ENCODE peak calls at places on chromosomes 1 and 21, in six cellular contexts. Z is SHP77 treated with DMSO at 0.1 percent for 48 hours, T is epithelial cell of esophagus, S is adipocyte, R is HT-29, X is thoracic aorta. H is an unnamed sample.

GRCh38 chr1:3086272-3086671 is 17.3 kb downstream of the PRDM16 start:
- DNase-seq in S (no peak), T (no peak), R (no peak), X (no peak), Z (no peak), H (no peak)

GRCh38 chr1:219898375-219898774 is 30.0 kb downstream of the SLC30A10 start:
- DNase-seq in R (no peak), T (no peak), S (no peak), X (no peak), Z (no peak), H (no peak)

GRCh38 chr1:208192989-208193388 is 51.2 kb downstream of the PLXNA2 start:
- DNase-seq in Z (no peak), X (no peak), S (peak), R (no peak), T (no peak), H (no peak)

GRCh38 chr1:111803951-111804350 is 48.2 kb downstream of the DDX20 start:
- DNase-seq in T (no peak), S (no peak), Z (no peak), X (no peak), R (no peak), H (no peak)

GRCh38 chr1:201383647-201384405 is 6.3 kb upstream of the TNNT2 start:
- DNase-seq in Z (peak), R (no peak), T (peak), X (no peak), S (peak), H (no peak)

GRCh38 chr1:67651031-67651430 is 34.0 kb upstream of the GADD45A start:
- DNase-seq in R (no peak), S (no peak), T (no peak), Z (no peak), X (no peak), H (no peak)

GRCh38 chr1:236326432-236326831 is 44.7 kb upstream of the ERO1B start:
- DNase-seq in T (no peak), X (no peak), Z (no peak), R (no peak), S (no peak), H (no peak)

GRCh38 chr1:212635141-212635601 is 26.6 kb downstream of the ATF3 start:
- DNase-seq in S (peak), R (no peak), Z (no peak), X (no peak), T (no peak), H (no peak)

GRCh38 chr1:60936052-60936619 is 146.2 kb upstream of the NFIA start:
- DNase-seq in S (peak), X (no peak), R (no peak), T (no peak), Z (no peak), H (no peak)

GRCh38 chr1:56877973-56878372 is 23.4 kb downstream of the C8A start:
- DNase-seq in R (no peak), T (no peak), Z (no peak), X (no peak), S (no peak), H (no peak)

GRCh38 chr1:1022322-1023090 is 2.6 kb downstream of the AGRN start:
- DNase-seq in X (no peak), R (peak), S (no peak), T (no peak), Z (no peak), H (no peak)

GRCh38 chr21:21247441-21247840 is 249.2 kb downstream of the NCAM2 start:
- DNase-seq in R (no peak), Z (no peak), T (no peak), S (peak), X (no peak), H (no peak)

GRCh38 chr1:28716336-28716735 is 20.4 kb upstream of the YTHDF2 start:
- DNase-seq in T (no peak), Z (no peak), X (no peak), R (no peak), S (no peak), H (no peak)

GRCh38 chr1:150968491-150968890 is 6.1 kb downstream of the CERS2 start:
- DNase-seq in X (no peak), S (no peak), T (no peak), Z (no peak), R (no peak), H (no peak)

GRCh38 chr1:169899519-169900217 is 6.0 kb upstream of the SCYL3 start:
- DNase-seq in S (no peak), R (no peak), Z (no peak), T (no peak), X (no peak), H (no peak)

GRCh38 chr21:43645414-43645891 is 13.8 kb downstream of the HSF2BP start:
- DNase-seq in Z (peak), S (peak), X (no peak), R (peak), T (peak), H (peak)

GRCh38 chr1:94734963-94735899 is 84.9 kb upstream of the SLC44A3 start:
- DNase-seq in S (peak), T (peak), R (no peak), X (no peak), Z (no peak), H (no peak)

GRCh38 chr1:205851993-205852392 is 2.1 kb upstream of the PM20D1 start:
- DNase-seq in T (peak), Z (no peak), X (no peak), S (no peak), R (no peak), H (no peak)

GRCh38 chr1:81391100-81391828 is 409.5 kb upstream of the ADGRL2 start:
- DNase-seq in Z (peak), R (no peak), S (peak), X (no peak), T (peak), H (no peak)

GRCh38 chr1:65317866-65318653 is 8.7 kb downstream of the DNAJC6 start:
- DNase-seq in X (no peak), R (no peak), S (no peak), Z (no peak), T (no peak), H (no peak)

GRCh38 chr1:225877570-225877969 is 4.6 kb downstream of the TMEM63A start:
- DNase-seq in S (peak), R (peak), X (no peak), Z (peak), T (no peak), H (peak)

GRCh38 chr1:47407481-47407880 is 8.6 kb upstream of the FOXE3 start:
- DNase-seq in Z (no peak), T (peak), X (no peak), S (peak), R (no peak), H (no peak)

GRCh38 chr1:241391926-241392710 is 35.1 kb upstream of the RGS7 start:
- DNase-seq in Z (peak), S (peak), T (peak), R (peak), X (no peak), H (no peak)

GRCh38 chr1:68270993-68271392 is 38.7 kb upstream of the WLS start:
- DNase-seq in R (no peak), Z (no peak), S (no peak), X (no peak), T (no peak), H (no peak)

GRCh38 chr1:153832293-153832692 is 57.1 kb downstream of the SLC27A3 start:
- DNase-seq in Z (no peak), R (no peak), S (no peak), T (no peak), X (no peak), H (no peak)

GRCh38 chr1:210250998-210251679 is 18.5 kb downstream of the SERTAD4 start:
- DNase-seq in Z (peak), S (peak), X (no peak), R (peak), T (peak), H (peak)

GRCh38 chr1:238484121-238484520 is 593.4 kb upstream of the ZP4 start:
- DNase-seq in X (no peak), T (no peak), S (peak), R (no peak), Z (no peak), H (no peak)

GRCh38 chr1:61157420-61157987 is 75.1 kb downstream of the NFIA start:
- DNase-seq in Z (no peak), R (peak), T (no peak), X (no peak), S (peak), H (no peak)

GRCh38 chr1:19606817-19607706 is 37.0 kb upstream of the NBL1 start:
- DNase-seq in T (no peak), R (no peak), S (peak), X (no peak), Z (no peak), H (no peak)

H was measured in sciatic nerve.